ENCODE peak calls at places on chromosomes 12 and 14, in six cellular contexts. I is aorta, Q is heart right ventricle, E is Kasumi-1, U is head of caudate nucleus, D is AML-193. S is an unnamed sample.

GRCh38 chr14:104953896-104954656 is 24.1 kb downstream of the AHNAK2 start:
- DNase-seq in I (peak), Q (no peak), E (no peak), U (no peak), D (no peak), S (no peak)

GRCh38 chr14:58969951-58970751 is 218.3 kb upstream of the DAAM1 start:
- DNase-seq in I (no peak), Q (no peak), E (no peak), U (no peak), D (no peak), S (peak)

GRCh38 chr14:105891631-105892452 is 365.5 kb downstream of the TMEM121 start:
- DNase-seq in I (peak), Q (peak), E (no peak), U (peak), D (no peak), S (no peak)

GRCh38 chr12:107651867-107652449 is 33.6 kb upstream of the PWP1 start:
- DNase-seq in I (no peak), Q (no peak), E (no peak), U (no peak), D (no peak), S (no peak)

GRCh38 chr12:70049596-70050360 is 193.5 kb upstream of the CNOT2 start:
- DNase-seq in I (no peak), Q (no peak), E (peak), U (no peak), D (no peak), S (peak)

GRCh38 chr12:5088586-5089264 is 45.0 kb downstream of the KCNA5 start:
- DNase-seq in I (peak), Q (peak), E (no peak), U (no peak), D (no peak), S (no peak)

GRCh38 chr12:42607584-42607984 is 18.0 kb upstream of the PRICKLE1 start:
- DNase-seq in I (no peak), Q (no peak), E (no peak), U (no peak), D (no peak), S (no peak)

GRCh38 chr14:99270491-99271287 is 1.3 kb downstream of the BCL11B start:
- DNase-seq in I (no peak), Q (no peak), E (no peak), U (no peak), D (no peak), S (no peak)

GRCh38 chr14:63454863-63455622 is 88.1 kb downstream of the PPP2R5E start:
- DNase-seq in I (no peak), Q (no peak), E (peak), U (no peak), D (peak), S (no peak)

GRCh38 chr12:109310247-109311125 is 1.4 kb upstream of the FOXN4 start:
- DNase-seq in I (no peak), Q (no peak), E (no peak), U (no peak), D (no peak), S (no peak)

S was measured in GM06990.